ENCODE peak calls at places on chromosomes 3 and 15, in ten cellular contexts. I is prostate gland, F is breast epithelium, W is transverse colon, E is gastrocnemius medialis, P is tibial nerve, X is body of pancreas, R is esophagus squamous epithelium, M is GM12878, S is H1. C is an unnamed sample.

GRCh38 chr3:125019271-125019670 is 36.5 kb downstream of the HEG1 start:
- DNase-seq in P (no peak), I (no peak), F (no peak), E (no peak), W (no peak), R (no peak), M (no peak), X (no peak), S (no peak), C (no peak)

GRCh38 chr3:128051837-128052766 is at the start of gene SEC61A1:
- DNase-seq in I (peak; percentile 92), S (peak; percentile 67), W (peak; percentile 97), E (peak; percentile 92), R (peak; percentile 77), X (peak; percentile 95), P (peak; percentile 85), F (peak; percentile 94), M (peak; percentile 72), C (peak; percentile 96)

GRCh38 chr15:100764778-100765457 is 114.7 kb upstream of the ALDH1A3 start:
- DNase-seq in W (no peak), I (no peak), X (no peak), E (no peak), S (no peak), P (no peak), M (no peak), F (no peak), R (no peak), C (no peak)

GRCh38 chr15:83304861-83305661 is 20.6 kb upstream of the BNC1 start:
- DNase-seq in E (no peak), P (no peak), X (no peak), S (no peak), R (no peak), F (no peak), W (no peak), I (no peak), M (no peak), C (no peak)

GRCh38 chr15:25862469-25863066 is 559 bp downstream of the ATP10A start:
- DNase-seq in X (no peak), S (no peak), E (no peak), R (no peak), P (no peak), I (peak; percentile 66), F (peak; percentile 69), M (no peak), W (no peak), C (no peak)

GRCh38 chr15:29322407-29322806 is 52.8 kb upstream of the NSMCE3 start:
- DNase-seq in P (no peak), E (no peak), W (no peak), R (no peak), M (no peak), F (no peak), X (no peak), I (no peak), S (no peak), C (no peak)

GRCh38 chr15:37824717-37825382 is 109.6 kb upstream of the TMCO5A start:
- DNase-seq in P (no peak), X (no peak), F (no peak), M (no peak), I (no peak), W (no peak), R (no peak), E (no peak), S (no peak), C (no peak)

GRCh38 chr15:26176831-26177230 is 313.7 kb upstream of the ATP10A start:
- DNase-seq in M (no peak), R (no peak), I (no peak), F (no peak), P (no peak), X (no peak), E (no peak), W (no peak), S (no peak), C (no peak)

GRCh38 chr3:106217745-106218144 is 348.9 kb upstream of the CBLB start:
- DNase-seq in P (no peak), W (no peak), F (no peak), E (no peak), I (no peak), X (no peak), M (no peak), R (no peak), S (no peak), C (no peak)

GRCh38 chr3:106213954-106214353 is 345.1 kb upstream of the CBLB start:
- DNase-seq in P (no peak), W (no peak), R (no peak), F (no peak), E (no peak), I (no peak), X (no peak), S (no peak), M (no peak), C (no peak)

GRCh38 chr3:106215047-106215446 is 346.2 kb upstream of the CBLB start:
- DNase-seq in X (no peak), F (no peak), P (no peak), E (no peak), I (no peak), R (no peak), W (no peak), S (no peak), M (no peak), C (no peak)

GRCh38 chr3:106212658-106213222 is 343.9 kb upstream of the CBLB start:
- DNase-seq in W (no peak), R (no peak), S (no peak), P (no peak), F (no peak), X (no peak), I (no peak), E (no peak), M (no peak), C (no peak)

DNA sequence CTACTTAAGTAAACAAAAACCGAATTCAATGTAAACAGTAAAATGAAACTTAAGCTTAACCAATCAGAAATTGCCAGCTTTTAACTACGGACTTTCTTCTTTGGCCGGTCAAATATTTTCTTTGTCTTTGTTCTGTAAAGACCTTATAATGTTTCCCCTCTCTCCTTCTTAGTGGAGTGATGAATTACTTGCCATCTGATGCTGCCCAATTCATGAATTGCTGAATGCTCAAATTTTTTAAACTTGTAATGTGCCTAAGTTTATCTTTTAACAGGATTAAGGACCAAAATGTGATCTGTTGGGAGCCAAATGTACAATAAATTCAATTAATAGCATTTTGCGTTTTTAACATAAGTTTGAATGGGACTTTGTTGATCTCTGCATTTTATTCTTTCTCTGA is 345.8 kb upstream of the CBLB start:
- DNase-seq in I (no peak), P (no peak), F (no peak), S (no peak), M (no peak), X (no peak), E (no peak), W (no peak), R (no peak), C (no peak)
- TF ChIP-seq CTCF in I (no peak), P (no peak), F (no peak), S (no peak), M (no peak), X (no peak), E (no peak), W (no peak), R (no peak), C (no peak)

GRCh38 chr3:141933421-141934300 is 57.2 kb downstream of the ATP1B3 start:
- DNase-seq in S (no peak), M (no peak), W (no peak), R (no peak), I (no peak), E (no peak), X (no peak), F (no peak), P (no peak), C (no peak)

GRCh38 chr3:141926929-141927328 is 50.5 kb downstream of the ATP1B3 start:
- DNase-seq in W (no peak), F (no peak), R (no peak), E (no peak), I (no peak), M (no peak), X (no peak), P (no peak), S (no peak), C (no peak)

GRCh38 chr3:141930801-141931200 is 54.4 kb downstream of the ATP1B3 start:
- DNase-seq in R (no peak), W (no peak), I (no peak), X (no peak), M (no peak), E (no peak), F (no peak), S (no peak), P (no peak), C (no peak)

GRCh38 chr3:141928626-141929270 is 52.3 kb downstream of the ATP1B3 start:
- DNase-seq in X (no peak), E (no peak), R (no peak), I (no peak), F (no peak), M (no peak), P (no peak), W (no peak), S (no peak), C (no peak)

GRCh38 chr3:141929341-141929995 is 53.0 kb downstream of the ATP1B3 start:
- DNase-seq in F (no peak), E (no peak), W (no peak), P (no peak), S (no peak), R (no peak), M (no peak), I (no peak), X (no peak), C (no peak)
- H3K36me3 ChIP-seq in F (no peaks in the 10 kb centered on the region), E (no peaks in the 10 kb centered on the region), W (no peaks in the 10 kb centered on the region), P (no peaks in the 10 kb centered on the region), S (peaks cover 12% of the 10 kb centered on the region), R (no peaks in the 10 kb centered on the region), M (peaks cover 5% of the 10 kb centered on the region), I (no peaks in the 10 kb centered on the region), X (no peaks in the 10 kb centered on the region), C (peaks cover 5% of the 10 kb centered on the region)

GRCh38 chr3:72100626-72101187 is 315.8 kb upstream of the PROK2 start:
- DNase-seq in R (peak; percentile 18), F (no peak), S (no peak), I (peak; percentile 20), E (peak; percentile 48), M (peak; percentile 77), W (peak; percentile 85), X (peak; percentile 54), P (peak; percentile 57), C (peak; percentile 83)
- TF ChIP-seq POLR2A in R (peak; percentile 34), F (no peak), S (no peak), I (peak; percentile 19), E (no peak), M (peak; percentile 59), W (no peak), X (no peak), P (no peak), C (no peak)

DNA sequence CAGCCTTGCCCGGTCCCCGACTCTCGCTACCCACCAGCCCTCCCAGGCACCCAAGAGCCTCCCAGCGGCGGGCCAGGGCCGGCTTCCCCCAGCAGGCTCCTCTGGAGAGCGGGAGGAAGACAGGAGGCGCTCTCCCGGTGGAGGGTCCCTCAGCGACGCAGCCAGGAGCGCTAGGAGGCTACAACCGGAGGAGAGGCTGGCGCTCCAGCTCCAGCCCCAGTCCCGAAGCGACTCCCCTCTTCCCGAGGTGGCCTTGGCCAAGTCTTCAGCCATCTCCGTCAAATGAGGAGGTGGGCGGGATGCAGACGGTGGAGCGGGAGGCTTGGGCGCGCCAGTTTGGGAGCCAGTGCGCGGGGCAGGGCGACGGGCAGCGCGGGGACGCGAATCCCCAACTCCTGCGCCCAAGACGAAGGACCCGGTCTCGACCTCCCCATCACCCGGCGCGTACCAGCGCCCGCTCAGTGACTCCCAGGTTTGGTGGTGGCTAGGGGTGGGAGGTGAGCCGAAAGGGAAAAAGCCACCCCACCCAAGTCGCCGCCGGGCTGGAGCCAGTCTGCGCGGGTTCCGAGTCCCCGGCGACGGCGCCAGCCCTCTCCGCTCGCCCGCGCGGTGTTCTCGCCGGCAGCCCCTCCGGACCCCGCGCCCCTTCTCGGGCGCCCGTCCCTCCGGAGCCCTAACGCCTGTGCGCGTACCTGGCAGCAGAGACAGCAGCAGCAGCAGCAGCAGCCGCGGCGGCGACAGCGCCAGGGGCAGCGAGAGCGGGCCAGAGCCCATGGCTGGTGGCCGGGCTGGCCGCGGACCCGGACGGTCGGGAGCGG is 566 bp downstream of the CHRNA3 start:
- DNase-seq in P (no peak), F (no peak), S (peak; percentile 36), W (no peak), X (no peak), E (no peak), R (no peak), M (no peak), I (no peak), C (no peak)
- TF ChIP-seq CTCF in P (no peak), F (no peak), S (peak; percentile 83), W (no peak), X (no peak), E (no peak), R (peak; percentile 16), M (no peak), I (no peak), C (no peak)

C was measured in heart left ventricle.